ENCODE peak calls at places on chromosomes 3 and 15, in four cellular contexts. N is A549, R is K562, J is HepG2. G is an unnamed sample.

GRCh38 chr3:159896543-159896942 is 92.1 kb upstream of the IL12A start:
- DNase-seq in N (no peak), R (no peak), J (no peak), G (no peak)

GRCh38 chr3:186839874-186840641 is 2.5 kb upstream of the ADIPOQ start:
- DNase-seq in N (no peak), R (no peak), J (no peak), G (no peak)

GRCh38 chr3:21642433-21642832 is 108.6 kb downstream of the ZNF385D start:
- DNase-seq in N (no peak), R (no peak), J (no peak), G (no peak)

GRCh38 chr3:29004885-29005599 is 275.8 kb upstream of the RBMS3 start:
- DNase-seq in N (no peak), R (no peak), J (no peak), G (peak)

GRCh38 chr3:186818956-186819355 is 12.7 kb upstream of the RFC4 start:
- DNase-seq in N (no peak), R (no peak), J (no peak), G (no peak)

GRCh38 chr3:104596551-104596950 is 770.2 kb upstream of the ALCAM start:
- DNase-seq in N (peak), R (no peak), J (peak), G (peak)

GRCh38 chr3:192570757-192571156 is 156.6 kb downstream of the FGF12 start:
- DNase-seq in N (no peak), R (no peak), J (no peak), G (no peak)

GRCh38 chr3:149480326-149481017 is 6.0 kb downstream of the TM4SF4 start:
- DNase-seq in N (peak), R (peak), J (peak), G (peak)

GRCh38 chr3:5376761-5377160 is 189.3 kb downstream of the EDEM1 start:
- DNase-seq in N (no peak), R (no peak), J (peak), G (no peak)

GRCh38 chr3:160720123-160720746 is 35.8 kb upstream of the PPM1L start:
- DNase-seq in N (no peak), R (no peak), J (no peak), G (no peak)

GRCh38 chr15:70023064-70023768 is 74.5 kb downstream of the TLE3 start:
- DNase-seq in N (no peak), R (no peak), J (no peak), G (peak)

GRCh38 chr3:134904796-134905646 is 110.0 kb downstream of the EPHB1 start:
- DNase-seq in N (no peak), R (no peak), J (no peak), G (peak)

GRCh38 chr15:27899583-27900295 is 199.4 kb downstream of the OCA2 start:
- DNase-seq in N (no peak), R (no peak), J (no peak), G (no peak)

GRCh38 chr3:114362815-114363214 is 69.0 kb downstream of the TIGIT start:
- DNase-seq in N (peak), R (peak), J (peak), G (no peak)

GRCh38 chr3:167787440-167787839 is 51.9 kb downstream of the SERPINI1 start:
- DNase-seq in N (no peak), R (no peak), J (peak), G (no peak)

GRCh38 chr3:182905623-182906022 is 74.7 kb downstream of the DCUN1D1 start:
- DNase-seq in N (no peak), R (no peak), J (peak), G (no peak)

GRCh38 chr3:9248232-9249191 is 934 bp downstream of the SRGAP3 start:
- DNase-seq in N (no peak), R (no peak), J (no peak), G (no peak)

GRCh38 chr3:126158912-126159227 is 21.5 kb downstream of the ALDH1L1 start:
- DNase-seq in N (no peak), R (no peak), J (no peak), G (no peak)

GRCh38 chr3:67349551-67350174 is 304.7 kb downstream of the SUCLG2 start:
- DNase-seq in N (no peak), R (no peak), J (no peak), G (peak)

GRCh38 chr15:38299216-38299615 is 46.6 kb downstream of the SPRED1 start:
- DNase-seq in N (no peak), R (no peak), J (no peak), G (no peak)

GRCh38 chr15:68620721-68621528 is 42.1 kb downstream of the CORO2B start:
- DNase-seq in N (no peak), R (no peak), J (no peak), G (no peak)
- TF ChIP-seq POLR2AphosphoS2 in N (no peak), R (no peak), J (no peak), G (no peak)

GRCh38 chr15:72994778-72995177 is 57.5 kb upstream of the NEO1 start:
- DNase-seq in N (no peak), R (no peak), J (no peak), G (no peak)
- TF ChIP-seq BHLHE40 in N (no peak), R (no peak), J (no peak), G (no peak)

DNA sequence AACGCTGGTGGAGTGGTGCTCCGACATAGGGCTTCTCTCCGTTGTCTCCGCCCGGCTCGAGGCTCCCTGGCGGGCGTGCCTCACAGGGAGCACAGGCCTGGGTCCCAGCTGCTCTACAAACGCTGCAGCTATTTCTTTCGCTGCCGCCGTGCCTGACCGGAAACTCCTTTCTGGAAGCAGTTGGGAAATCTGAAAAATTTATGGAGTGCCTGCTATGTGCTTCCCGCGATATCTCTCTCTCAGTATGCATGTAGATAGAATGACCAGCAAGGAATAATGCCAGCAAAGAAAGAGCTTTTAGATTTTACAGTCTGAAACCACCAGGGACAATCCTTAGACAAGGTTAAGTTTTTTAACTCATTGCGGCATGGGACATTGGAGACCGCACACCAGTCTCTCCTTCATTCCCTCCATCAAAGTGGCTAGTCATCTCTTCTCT is 834 bp upstream of the NPHP3 start:
- DNase-seq in N (peak), R (no peak), J (no peak), G (no peak)
- TF ChIP-seq POLR2AphosphoS2 in N (no peak), R (no peak), J (no peak), G (no peak)

DNA sequence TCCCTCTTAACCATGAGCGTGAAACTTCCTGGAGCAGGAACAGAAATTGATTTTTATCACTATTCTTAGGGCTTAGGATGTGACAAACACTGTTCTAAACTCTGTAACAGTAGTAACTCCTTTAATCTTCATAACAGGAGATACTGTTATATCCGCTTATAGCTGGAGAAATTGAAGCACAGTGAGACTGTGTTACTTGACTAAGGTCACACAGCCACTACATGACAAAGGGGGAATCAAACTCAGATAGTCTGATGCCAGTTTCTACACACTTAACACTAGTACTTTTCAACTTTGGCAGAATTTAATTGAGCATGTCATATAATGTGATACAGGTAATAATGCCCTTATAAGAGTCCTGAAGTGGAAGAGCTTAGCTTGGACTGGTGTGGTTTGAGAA is 800 bp upstream of the TARS3 start:
- DNase-seq in N (no peak), R (no peak), J (no peak), G (no peak)
- TF ChIP-seq BHLHE40 in N (no peak), R (no peak), J (no peak), G (no peak)

G was measured in GM12878.